ENCODE peak calls at places on chromosomes 7 and 10, in four cellular contexts. O is GM12878, J is HepG2, L is K562. T is an unnamed sample.

GRCh38 chr10:104029528-104029875 is 56.2 kb downstream of the COL17A1 start:
- DNase-seq in O (no peak), L (no peak), J (no peak), T (no peak)

GRCh38 chr7:44093102-44093641 is 10.8 kb upstream of the POLM start:
- DNase-seq in J (no peak), L (no peak), O (no peak), T (no peak)

GRCh38 chr10:93752761-93753160 is 5.0 kb upstream of the LGI1 start:
- DNase-seq in O (no peak), J (no peak), L (no peak), T (no peak)

GRCh38 chr7:56105508-56105907 is 768 bp downstream of the CHCHD2 start:
- DNase-seq in O (no peak), L (no peak), J (peak; percentile 73), T (no peak)

GRCh38 chr10:30990971-30991646 is 40.6 kb downstream of the ZNF438 start:
- DNase-seq in J (no peak), O (no peak), L (no peak), T (no peak)

GRCh38 chr10:77247076-77247561 is 390.5 kb downstream of the KCNMA1 start:
- DNase-seq in O (no peak), J (peak; percentile 31), L (no peak), T (no peak)

GRCh38 chr7:1341361-1341675 is 108.6 kb downstream of the UNCX start:
- DNase-seq in O (no peak), J (no peak), L (no peak), T (no peak)

GRCh38 chr7:135978624-135979023 is 1.5 kb upstream of the MTPN start:
- DNase-seq in J (no peak), O (no peak), L (no peak), T (no peak)

GRCh38 chr10:128709975-128710794 is 584.0 kb upstream of the MKI67 start:
- DNase-seq in J (no peak), O (no peak), L (no peak), T (no peak)

GRCh38 chr7:129343099-129343700 is 91.0 kb upstream of the STRIP2 start:
- DNase-seq in J (peak; percentile 19), L (peak; percentile 56), O (no peak), T (no peak)

GRCh38 chr10:60594476-60595051 is 183.7 kb upstream of the CDK1 start:
- DNase-seq in L (no peak), O (no peak), J (no peak), T (no peak)

GRCh38 chr7:10138087-10138854 is 835.4 kb upstream of the PHF14 start:
- DNase-seq in L (no peak), O (no peak), J (no peak), T (no peak)

GRCh38 chr10:92542458-92542857 is 31.4 kb downstream of the IDE start:
- DNase-seq in O (no peak), L (no peak), J (no peak), T (no peak)

GRCh38 chr7:144903201-144903600 is 67.3 kb upstream of the TPK1 start:
- DNase-seq in O (no peak), J (no peak), L (no peak), T (no peak)

GRCh38 chr10:126500866-126501265 is 112.6 kb upstream of the ADAM12 start:
- DNase-seq in J (no peak), L (no peak), O (no peak), T (no peak)

GRCh38 chr7:68043546-68043945 is 1046.9 kb downstream of the TYW1 start:
- DNase-seq in O (no peak), J (no peak), L (no peak), T (no peak)

GRCh38 chr10:132363921-132364593 is 32.1 kb downstream of the LRRC27 start:
- DNase-seq in O (peak; percentile 13), L (peak; percentile 41), J (peak; percentile 45), T (no peak)

GRCh38 chr10:451021-451471 is 238.4 kb downstream of the DIP2C start:
- DNase-seq in L (no peak), O (peak; percentile 58), J (no peak), T (no peak)

GRCh38 chr7:111232249-111233084 is 141.5 kb downstream of the LRRN3 start:
- DNase-seq in J (peak; percentile 28), L (no peak), O (no peak), T (no peak)

GRCh38 chr10:132848951-132849545 is 63.1 kb upstream of the NKX6-2 start:
- DNase-seq in L (no peak), O (no peak), J (no peak), T (no peak)

GRCh38 chr7:68694656-68695055 is 903.6 kb upstream of the AUTS2 start:
- DNase-seq in O (no peak), L (no peak), J (no peak), T (no peak)

GRCh38 chr10:100509241-100509640 is 10.4 kb downstream of the SEC31B start:
- DNase-seq in J (no peak), O (no peak), L (no peak), T (no peak)

GRCh38 chr7:78326870-78327269 is 528.3 kb downstream of the PHTF2 start:
- DNase-seq in J (no peak), L (no peak), O (no peak), T (no peak)

GRCh38 chr10:125060851-125061556 is 99.4 kb downstream of the CTBP2 start:
- DNase-seq in J (peak; percentile 35), O (no peak), L (no peak), T (peak; percentile 85)

GRCh38 chr7:101542527-101543241 is 86.4 kb downstream of the MYL10 start:
- DNase-seq in L (peak; percentile 74), J (peak; percentile 53), O (peak; percentile 2), T (peak; percentile 56)

GRCh38 chr10:119970107-119970506 is 77.6 kb downstream of the SEC23IP start:
- DNase-seq in L (no peak), O (no peak), J (no peak), T (no peak)

GRCh38 chr10:77771450-77771849 is 133.8 kb upstream of the KCNMA1 start:
- DNase-seq in L (no peak), J (no peak), O (no peak), T (no peak)

GRCh38 chr7:131745645-131746248 is 189.3 kb upstream of the PODXL start:
- DNase-seq in L (no peak), J (peak; percentile 7), O (no peak), T (peak; percentile 86)

GRCh38 chr10:114304566-114305421 is 65.7 kb downstream of the VWA2 start:
- DNase-seq in O (no peak), J (no peak), L (peak; percentile 11), T (no peak)

GRCh38 chr10:78602201-78602917 is 466.4 kb upstream of the ZMIZ1 start:
- DNase-seq in J (no peak), L (no peak), O (no peak), T (no peak)

DNA sequence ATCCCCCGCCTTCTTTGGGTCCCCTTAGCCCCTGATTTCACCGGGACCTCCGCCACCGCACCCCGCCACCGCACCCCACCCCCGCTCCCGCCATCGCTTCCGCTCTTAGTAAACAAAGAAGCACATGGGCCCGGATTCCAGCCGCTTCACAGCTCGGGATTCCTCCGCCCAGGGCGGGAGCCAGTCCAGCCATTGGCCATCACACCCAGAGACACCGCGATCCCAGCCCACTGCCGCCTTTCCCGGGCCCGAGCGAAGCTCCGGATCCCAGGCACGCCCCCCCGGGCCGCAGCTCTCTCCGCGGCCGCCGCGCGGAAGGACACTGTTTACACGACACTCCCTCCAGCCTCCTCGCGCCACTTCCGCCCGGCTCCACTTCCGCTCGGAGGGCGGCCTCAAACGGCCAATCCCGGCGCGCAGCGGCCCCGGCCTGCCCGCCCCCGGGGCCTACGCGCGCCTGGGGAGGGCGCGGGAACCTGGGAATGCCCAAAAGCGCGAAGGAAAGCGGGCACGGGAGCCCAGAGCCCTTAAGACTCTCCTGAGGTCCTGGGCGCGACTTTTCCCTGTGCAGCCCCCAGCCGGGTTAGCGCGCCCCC is 679 bp downstream of the MCM7 start:
- DNase-seq in L (peak; percentile 89), O (peak; percentile 56), J (peak; percentile 89), T (no peak)
- TF ChIP-seq GABPA in L (peak; percentile 98), O (peak; percentile 91), J (peak; percentile 89), T (peak; percentile 88)

GRCh38 chr10:69879628-69880257 is 78.0 kb downstream of the COL13A1 start:
- DNase-seq in O (no peak), L (no peak), J (peak; percentile 55), T (no peak)

GRCh38 chr10:69881202-69881601 is 79.5 kb downstream of the COL13A1 start:
- DNase-seq in J (no peak), L (no peak), O (no peak), T (no peak)

GRCh38 chr10:69883256-69883655 is 81.5 kb downstream of the COL13A1 start:
- DNase-seq in J (peak; percentile 47), L (no peak), O (no peak), T (no peak)

GRCh38 chr10:69878951-69879350 is 77.2 kb downstream of the COL13A1 start:
- DNase-seq in O (no peak), L (no peak), J (no peak), T (no peak)

GRCh38 chr10:69880301-69881081 is 78.8 kb downstream of the COL13A1 start:
- DNase-seq in J (no peak), L (no peak), O (no peak), T (no peak)
- TF ChIP-seq SRF in J (no peak), L (no peak), O (no peak), T (no peak)

DNA sequence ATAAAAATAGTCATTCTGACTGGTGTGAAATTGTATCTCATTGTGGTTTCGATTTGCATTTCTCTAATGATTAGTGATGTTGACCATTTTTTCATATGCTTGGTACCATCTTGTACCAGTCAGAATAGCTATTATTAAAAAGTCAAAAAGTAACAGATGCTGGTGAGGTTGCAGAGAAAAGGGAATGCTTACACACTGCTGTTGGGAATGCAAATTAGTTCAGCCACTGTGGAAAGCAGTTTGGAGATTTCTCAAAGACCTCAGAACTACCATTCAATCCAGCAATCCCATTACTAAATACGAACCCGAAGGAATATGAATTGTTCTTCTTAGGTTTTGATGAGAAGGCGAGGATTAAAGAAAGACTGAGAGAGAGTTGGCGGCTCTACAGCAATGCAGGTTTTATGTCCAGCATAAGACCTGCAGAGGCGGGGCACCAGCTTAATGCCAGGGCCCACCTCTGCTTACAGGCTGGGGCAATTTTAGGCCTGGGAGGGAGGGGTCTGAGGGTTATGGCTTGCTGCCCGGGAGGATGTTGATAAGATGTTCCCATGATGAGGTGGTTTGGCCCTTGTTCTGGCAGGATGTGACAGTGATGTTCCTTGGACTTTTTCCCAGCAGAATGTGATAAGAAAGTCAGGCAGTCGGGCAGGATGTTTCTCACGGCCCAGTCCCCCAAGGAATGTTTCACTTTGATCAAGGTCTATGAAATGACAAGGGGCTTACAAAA is 74.4 kb downstream of the MEST start:
- DNase-seq in O (no peak), L (no peak), J (no peak), T (no peak)
- TF ChIP-seq CTCF in O (no peak), L (no peak), J (no peak), T (no peak)

DNA sequence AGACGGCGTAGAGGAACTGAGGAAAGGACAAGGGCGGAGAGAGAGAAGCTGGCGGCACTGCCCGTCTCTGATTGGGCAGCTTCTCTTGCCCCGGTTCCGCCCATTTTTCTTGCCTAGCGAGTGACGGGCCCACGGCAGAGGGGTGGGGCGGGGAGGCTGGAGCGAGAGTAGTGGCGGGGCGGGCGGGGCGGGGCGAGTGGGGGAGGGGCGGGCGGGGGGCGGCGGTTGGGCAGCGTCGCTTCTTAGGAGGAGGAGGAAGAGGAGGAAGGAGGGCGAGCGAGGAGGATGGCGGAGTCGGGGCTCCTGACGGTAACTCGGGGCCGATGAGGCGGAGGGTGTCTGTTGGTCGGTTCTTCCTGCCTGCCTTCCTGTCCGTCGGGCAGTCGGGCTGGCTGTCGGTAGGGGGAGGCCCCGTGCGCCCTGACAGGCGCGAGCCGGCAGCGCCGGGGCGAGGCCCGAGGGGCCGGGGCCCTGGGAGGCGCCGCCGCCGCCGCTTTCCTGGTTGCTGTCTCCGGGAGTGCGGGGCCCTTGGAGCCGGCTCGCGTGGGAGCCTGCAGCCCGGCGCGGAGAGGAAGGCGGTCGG is at the start of gene SHOC2:
- DNase-seq in L (peak; percentile 82), J (no peak), O (no peak), T (no peak)
- TF ChIP-seq GABPA in L (no peak), J (no peak), O (no peak), T (no peak)

T was measured in H1.